ENCODE peak calls at places on chromosomes 12 and 14, in six cellular contexts. F is stimulated activated CD4-positive, alpha-beta T cell treated with anti-CD3 and anti-CD28 coated beads, Interleukin-2, amount 100 ng/mL, for 48 hours; V is Caki2; L is cardiac muscle cell; E is HAP-1; D is brain microvascular endothelial cell. Y is an unnamed sample.

GRCh38 chr12:122250047-122250446 is 16.2 kb downstream of the VPS33A start:
- DNase-seq in F (no peak), V (no peak), L (no peak), E (no peak), D (no peak), Y (no peak)

GRCh38 chr12:14810953-14811483 is 3.0 kb downstream of the SMCO3 start:
- DNase-seq in F (no peak), V (peak), L (no peak), E (no peak), D (peak), Y (no peak)

GRCh38 chr12:2047752-2048151 is 5.0 kb upstream of the CACNA1C start:
- DNase-seq in F (no peak), V (no peak), L (no peak), E (no peak), D (no peak), Y (no peak)

GRCh38 chr12:27969901-27970390 is 2.6 kb downstream of the PTHLH start:
- DNase-seq in F (peak), V (peak), L (peak), E (peak), D (no peak), Y (peak)

GRCh38 chr12:100058482-100059029 is 73.8 kb upstream of the ANKS1B start:
- DNase-seq in F (no peak), V (no peak), L (peak), E (no peak), D (peak), Y (peak)

GRCh38 chr14:55645845-55646832 is 66.1 kb downstream of the KTN1 start:
- DNase-seq in F (no peak), V (no peak), L (no peak), E (no peak), D (no peak), Y (no peak)

GRCh38 chr12:120950807-120951206 is 27.5 kb upstream of the HNF1A start:
- DNase-seq in F (no peak), V (no peak), L (no peak), E (no peak), D (no peak), Y (no peak)

GRCh38 chr12:16526693-16527092 is 79.3 kb downstream of the LMO3 start:
- DNase-seq in F (no peak), V (peak), L (no peak), E (no peak), D (peak), Y (peak)

GRCh38 chr12:49476091-49476490 is 62.7 kb upstream of the KCNH3 start:
- DNase-seq in F (no peak), V (no peak), L (no peak), E (no peak), D (no peak), Y (no peak)

GRCh38 chr12:113887906-113888305 is 78.2 kb downstream of the RBM19 start:
- DNase-seq in F (no peak), V (no peak), L (no peak), E (no peak), D (no peak), Y (no peak)

GRCh38 chr12:20030847-20031246 is 337.5 kb upstream of the PDE3A start:
- DNase-seq in F (no peak), V (no peak), L (no peak), E (no peak), D (no peak), Y (no peak)

GRCh38 chr12:123671876-123672275 is 963 bp downstream of the TCTN2 start:
- DNase-seq in F (no peak), V (no peak), L (no peak), E (no peak), D (no peak), Y (no peak)

GRCh38 chr14:90398315-90398811 is 1.5 kb downstream of the CALM1 start:
- DNase-seq in F (peak), V (peak), L (peak), E (peak), D (peak), Y (peak)

GRCh38 chr12:32211066-32211768 is 104.6 kb downstream of the BICD1 start:
- DNase-seq in F (no peak), V (no peak), L (no peak), E (no peak), D (no peak), Y (no peak)

GRCh38 chr12:26833692-26834168 is 736 bp upstream of the ITPR2 start:
- DNase-seq in F (peak), V (peak), L (peak), E (peak), D (no peak), Y (peak)

GRCh38 chr14:32342151-32342853 is 13.2 kb downstream of the AKAP6 start:
- DNase-seq in F (no peak), V (no peak), L (no peak), E (no peak), D (no peak), Y (no peak)

GRCh38 chr14:30243157-30243556 is 315.5 kb upstream of the PRKD1 start:
- DNase-seq in F (no peak), V (no peak), L (no peak), E (peak), D (no peak), Y (no peak)

GRCh38 chr12:4648099-4648498 is 752 bp downstream of the AKAP3 start:
- DNase-seq in F (no peak), V (no peak), L (no peak), E (no peak), D (no peak), Y (no peak)

GRCh38 chr12:124416516-124417395 is 121.9 kb downstream of the RFLNA start:
- DNase-seq in F (no peak), V (no peak), L (no peak), E (no peak), D (no peak), Y (no peak)

GRCh38 chr12:80648866-80649265 is 58.6 kb upstream of the MYF6 start:
- DNase-seq in F (no peak), V (no peak), L (no peak), E (no peak), D (peak), Y (peak)

GRCh38 chr12:47742253-47742825 is 16.3 kb downstream of the RAPGEF3 start:
- DNase-seq in F (peak), V (no peak), L (no peak), E (peak), D (no peak), Y (peak)

GRCh38 chr12:75786071-75786470 is 245.5 kb downstream of the PHLDA1 start:
- DNase-seq in F (no peak), V (no peak), L (no peak), E (no peak), D (no peak), Y (no peak)

GRCh38 chr12:54588892-54589291 is 433 bp upstream of the PPP1R1A start:
- DNase-seq in F (no peak), V (no peak), L (no peak), E (no peak), D (no peak), Y (no peak)

GRCh38 chr14:104321151-104322130 is 183.1 kb downstream of the KIF26A start:
- DNase-seq in F (no peak), V (no peak), L (no peak), E (no peak), D (no peak), Y (no peak)

GRCh38 chr14:21940887-21941855 is 267.6 kb upstream of the OR4E1 start:
- DNase-seq in F (no peak), V (no peak), L (peak), E (no peak), D (no peak), Y (no peak)

GRCh38 chr12:122145505-122146330 is 28.3 kb downstream of the IL31 start:
- DNase-seq in F (no peak), V (no peak), L (no peak), E (no peak), D (no peak), Y (no peak)

GRCh38 chr12:114321524-114321923 is 84.4 kb downstream of the TBX5 start:
- DNase-seq in F (no peak), V (no peak), L (no peak), E (no peak), D (no peak), Y (no peak)

GRCh38 chr12:75596406-75596805 is 85.0 kb upstream of the KRR1 start:
- DNase-seq in F (no peak), V (no peak), L (no peak), E (no peak), D (no peak), Y (no peak)